ENCODE peak calls at places on chromosomes 12 and 14, in ten cellular contexts. W is H1; Q is kidney epithelial cell; G is cardiac fibroblast; T is mesothelial cell of epicardium; I is glutamatergic neuron; K is CD4-positive, alpha-beta T cell; P is gastrocnemius medialis; C is H9; D is HCT116. L is an unnamed sample.

GRCh38 chr14:32354716-32355115 is 25.6 kb downstream of the AKAP6 start:
- DNase-seq in G (no peak), D (no peak), I (peak), Q (no peak), T (no peak), P (no peak), K (no peak), W (no peak), C (no peak), L (no peak)

GRCh38 chr12:27913999-27914614 is 58.4 kb downstream of the PTHLH start:
- DNase-seq in T (no peak), G (no peak), C (no peak), W (no peak), D (no peak), Q (no peak), I (no peak), P (no peak), K (no peak), L (no peak)

GRCh38 chr14:58027904-58028303 is 124.1 kb downstream of the ARMH4 start:
- DNase-seq in K (no peak), I (no peak), P (no peak), C (no peak), G (no peak), D (no peak), W (no peak), T (no peak), Q (no peak), L (no peak)

GRCh38 chr12:108004368-108004767 is 124.7 kb upstream of the WSCD2 start:
- DNase-seq in D (no peak), P (no peak), I (no peak), G (no peak), W (no peak), Q (no peak), C (peak), T (no peak), K (no peak), L (no peak)

GRCh38 chr12:122003646-122004611 is 17.8 kb upstream of the BCL7A start:
- DNase-seq in W (no peak), G (no peak), Q (no peak), P (no peak), T (no peak), D (no peak), I (peak), C (no peak), K (no peak), L (no peak)

GRCh38 chr12:98909749-98910148 is 264.7 kb downstream of the APAF1 start:
- DNase-seq in C (peak), T (no peak), D (no peak), P (no peak), W (peak), G (no peak), K (no peak), Q (no peak), I (peak), L (no peak)

GRCh38 chr12:108568653-108569154 is 6.3 kb downstream of the ISCU start:
- DNase-seq in W (no peak), T (no peak), P (no peak), C (no peak), I (no peak), K (peak), D (no peak), Q (no peak), G (no peak), L (no peak)

GRCh38 chr12:102427542-102427923 is 52.8 kb downstream of the IGF1 start:
- DNase-seq in Q (no peak), I (no peak), G (no peak), D (no peak), K (no peak), P (peak), T (no peak), W (no peak), C (no peak), L (no peak)

GRCh38 chr14:95274283-95274682 is 45.4 kb downstream of the CLMN start:
- DNase-seq in G (no peak), W (no peak), C (peak), T (no peak), Q (no peak), P (no peak), I (no peak), K (no peak), D (no peak), L (no peak)

GRCh38 chr14:89614009-89614691 is 197.1 kb upstream of the FOXN3 start:
- DNase-seq in D (no peak), W (no peak), C (no peak), P (no peak), G (peak), K (no peak), I (no peak), T (no peak), Q (no peak), L (no peak)

GRCh38 chr12:6538420-6539275 is 4.3 kb downstream of the GAPDH start:
- DNase-seq in K (no peak), W (no peak), Q (no peak), C (peak), G (peak), D (no peak), P (no peak), T (no peak), I (no peak), L (no peak)

GRCh38 chr12:53530056-53530455 is 22.8 kb upstream of the NPFF start:
- DNase-seq in I (no peak), P (no peak), W (no peak), Q (no peak), T (no peak), D (no peak), G (no peak), K (no peak), C (no peak), L (no peak)

GRCh38 chr12:128797119-128798118 is 26.3 kb downstream of the SLC15A4 start:
- DNase-seq in G (peak), W (peak), P (peak), T (no peak), D (no peak), K (no peak), I (no peak), Q (peak), C (no peak), L (no peak)

GRCh38 chr12:69442894-69443293 is 27.3 kb upstream of the FRS2 start:
- DNase-seq in G (peak), T (no peak), Q (no peak), I (no peak), D (no peak), P (no peak), K (no peak), C (no peak), W (no peak), L (no peak)

GRCh38 chr12:53413485-53414215 is 10.0 kb upstream of the AMHR2 start:
- DNase-seq in W (no peak), G (peak), D (no peak), I (no peak), P (no peak), C (no peak), T (no peak), K (no peak), Q (no peak), L (no peak)

GRCh38 chr14:68664225-68664681 is 128.6 kb downstream of the ZFP36L1 start:
- DNase-seq in Q (no peak), I (no peak), C (no peak), K (no peak), W (no peak), G (no peak), D (no peak), P (no peak), T (no peak), L (no peak)

GRCh38 chr12:14540801-14541462 is 26.8 kb downstream of the PLBD1 start:
- DNase-seq in W (no peak), D (no peak), I (no peak), T (no peak), G (no peak), P (no peak), Q (no peak), K (no peak), C (no peak), L (no peak)

GRCh38 chr14:23183479-23183878 is at the start of gene SLC7A8:
- DNase-seq in C (peak), W (no peak), I (peak), P (peak), G (no peak), Q (no peak), D (peak), K (no peak), T (peak), L (no peak)

GRCh38 chr12:19830461-19830860 is 391.2 kb downstream of the AEBP2 start:
- DNase-seq in G (no peak), I (no peak), C (no peak), Q (no peak), W (no peak), P (no peak), K (no peak), D (no peak), T (no peak), L (no peak)

GRCh38 chr12:7859552-7859951 is 13.2 kb downstream of the SLC2A14 start:
- DNase-seq in I (no peak), D (no peak), P (no peak), Q (no peak), W (no peak), K (no peak), C (no peak), G (peak), T (no peak), L (no peak)

GRCh38 chr12:131137009-131137835 is 183.5 kb downstream of the ADGRD1 start:
- DNase-seq in K (no peak), Q (no peak), T (no peak), G (no peak), I (no peak), W (no peak), D (no peak), C (peak), P (no peak), L (no peak)

GRCh38 chr14:28751467-28752058 is 15.0 kb upstream of the FOXG1 start:
- DNase-seq in I (peak), Q (no peak), T (no peak), D (peak), P (no peak), K (no peak), G (peak), C (peak), W (no peak), L (no peak)

GRCh38 chr12:6962285-6963015 is 8.0 kb downstream of the PHB2 start:
- DNase-seq in T (no peak), P (no peak), D (no peak), I (no peak), Q (no peak), K (no peak), G (no peak), C (peak), W (no peak), L (no peak)

GRCh38 chr12:15584366-15585041 is 204.7 kb downstream of the EPS8 start:
- DNase-seq in W (no peak), Q (no peak), C (no peak), G (peak), D (peak), I (no peak), T (no peak), K (no peak), P (no peak), L (no peak)

GRCh38 chr14:79369359-79370332 is 841.7 kb downstream of the DIO2 start:
- DNase-seq in C (no peak), D (no peak), I (no peak), T (no peak), G (peak), W (no peak), Q (peak), P (no peak), K (no peak), L (no peak)

GRCh38 chr12:66066071-66066928 is 64.2 kb downstream of the LLPH start:
- DNase-seq in Q (peak), T (no peak), C (no peak), P (no peak), K (no peak), D (no peak), I (no peak), G (peak), W (no peak), L (no peak)

GRCh38 chr12:25051583-25052190 is 102.8 kb upstream of the BCAT1 start:
- DNase-seq in K (peak), P (no peak), D (no peak), Q (no peak), I (no peak), T (no peak), C (no peak), G (no peak), W (no peak), L (no peak)

GRCh38 chr14:92860097-92860496 is 62.9 kb upstream of the CHGA start:
- DNase-seq in K (no peak), G (no peak), P (no peak), I (no peak), Q (no peak), W (no peak), C (no peak), D (no peak), T (no peak), L (no peak)

GRCh38 chr12:93813972-93814821 is 137.0 kb downstream of the CRADD start:
- DNase-seq in C (no peak), Q (no peak), G (peak), P (peak), D (no peak), W (no peak), I (no peak), K (no peak), T (no peak), L (no peak)

GRCh38 chr14:65434216-65434850 is 21.8 kb downstream of the FUT8 start:
- DNase-seq in W (no peak), P (no peak), C (no peak), T (no peak), Q (no peak), G (no peak), K (no peak), I (no peak), D (no peak), L (no peak)

GRCh38 chr12:1936406-1937320 is 18.2 kb upstream of the CACNA2D4 start:
- DNase-seq in Q (peak), P (peak), W (no peak), T (no peak), C (peak), D (no peak), K (no peak), I (no peak), G (peak), L (no peak)

GRCh38 chr12:110367209-110367864 is 36.2 kb downstream of the ANAPC7 start:
- DNase-seq in I (no peak), G (no peak), W (no peak), K (no peak), T (no peak), P (no peak), Q (no peak), D (no peak), C (no peak), L (no peak)

GRCh38 chr12:113642672-113643071 is 171.0 kb upstream of the LHX5 start:
- DNase-seq in C (no peak), I (no peak), W (no peak), P (no peak), D (no peak), G (no peak), K (no peak), Q (no peak), T (no peak), L (no peak)
- TF ChIP-seq CTCF in C (no peak), I (no peak), W (no peak), P (no peak), D (no peak), G (no peak), K (no peak), Q (no peak), T (no peak), L (no peak)

GRCh38 chr12:57012600-57013465 is 3.5 kb downstream of the TAC3 start:
- DNase-seq in T (no peak), Q (no peak), W (no peak), I (no peak), P (no peak), G (no peak), C (no peak), D (no peak), K (no peak), L (no peak)
- TF ChIP-seq CTCF in T (no peak), Q (no peak), W (peak), I (no peak), P (no peak), G (no peak), C (peak), D (peak), K (no peak), L (peak)

DNA sequence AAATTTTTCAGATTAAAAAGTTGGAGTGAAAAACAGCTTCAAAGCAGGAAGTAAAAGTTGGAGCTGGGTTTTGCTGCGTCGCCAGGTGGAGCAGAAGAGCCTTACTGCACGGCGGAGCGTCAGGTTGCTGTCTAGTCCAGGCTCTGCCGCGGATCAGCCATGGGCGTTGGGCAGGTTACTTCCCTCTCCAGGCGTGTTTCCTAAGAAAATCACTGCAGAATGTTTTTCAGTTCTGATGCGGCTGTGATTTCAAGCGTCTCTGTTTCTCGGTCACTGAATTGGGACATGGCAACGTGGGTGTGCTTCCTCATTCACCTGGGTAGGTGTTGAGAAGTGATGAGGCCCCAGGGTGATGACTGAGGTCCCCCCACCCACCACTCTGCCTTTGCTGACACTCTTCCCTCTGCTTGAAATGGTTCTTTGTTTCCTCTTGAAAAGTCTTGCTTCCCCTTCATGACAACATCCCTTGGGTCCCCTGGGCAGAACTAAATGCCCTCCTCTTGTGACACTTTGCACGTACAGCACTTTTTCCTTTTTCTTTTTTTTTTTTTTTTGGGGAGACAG is 7.6 kb downstream of the EVL start:
- DNase-seq in P (no peak), Q (no peak), G (no peak), I (no peak), C (no peak), D (peak), K (peak), W (no peak), T (no peak), L (no peak)
- TF ChIP-seq CTCF in P (no peak), Q (peak), G (no peak), I (no peak), C (no peak), D (peak), K (peak), W (peak), T (no peak), L (no peak)

GRCh38 chr14:102029956-102030355 is 56.9 kb downstream of the HSP90AA1 start:
- DNase-seq in C (no peak), P (no peak), D (no peak), T (no peak), W (no peak), Q (no peak), K (no peak), G (peak), I (no peak), L (no peak)

GRCh38 chr14:102028733-102029132 is 58.1 kb downstream of the HSP90AA1 start:
- DNase-seq in P (no peak), G (peak), T (no peak), Q (peak), K (no peak), D (no peak), I (no peak), W (no peak), C (no peak), L (no peak)

GRCh38 chr14:102034301-102034700 is 52.5 kb downstream of the HSP90AA1 start:
- DNase-seq in P (no peak), I (no peak), W (no peak), T (no peak), K (no peak), C (no peak), G (no peak), D (no peak), Q (no peak), L (no peak)

GRCh38 chr14:102035914-102036313 is 50.9 kb downstream of the HSP90AA1 start:
- DNase-seq in K (no peak), G (no peak), Q (no peak), I (no peak), P (no peak), D (no peak), W (no peak), T (no peak), C (no peak), L (no peak)

GRCh38 chr14:102033241-102033640 is 53.6 kb downstream of the HSP90AA1 start:
- DNase-seq in Q (no peak), I (no peak), D (no peak), K (no peak), C (no peak), P (no peak), G (no peak), T (no peak), W (no peak), L (no peak)
- TF ChIP-seq CTCF in Q (no peak), I (no peak), D (no peak), K (no peak), C (no peak), P (no peak), G (no peak), T (no peak), W (no peak), L (no peak)

DNA sequence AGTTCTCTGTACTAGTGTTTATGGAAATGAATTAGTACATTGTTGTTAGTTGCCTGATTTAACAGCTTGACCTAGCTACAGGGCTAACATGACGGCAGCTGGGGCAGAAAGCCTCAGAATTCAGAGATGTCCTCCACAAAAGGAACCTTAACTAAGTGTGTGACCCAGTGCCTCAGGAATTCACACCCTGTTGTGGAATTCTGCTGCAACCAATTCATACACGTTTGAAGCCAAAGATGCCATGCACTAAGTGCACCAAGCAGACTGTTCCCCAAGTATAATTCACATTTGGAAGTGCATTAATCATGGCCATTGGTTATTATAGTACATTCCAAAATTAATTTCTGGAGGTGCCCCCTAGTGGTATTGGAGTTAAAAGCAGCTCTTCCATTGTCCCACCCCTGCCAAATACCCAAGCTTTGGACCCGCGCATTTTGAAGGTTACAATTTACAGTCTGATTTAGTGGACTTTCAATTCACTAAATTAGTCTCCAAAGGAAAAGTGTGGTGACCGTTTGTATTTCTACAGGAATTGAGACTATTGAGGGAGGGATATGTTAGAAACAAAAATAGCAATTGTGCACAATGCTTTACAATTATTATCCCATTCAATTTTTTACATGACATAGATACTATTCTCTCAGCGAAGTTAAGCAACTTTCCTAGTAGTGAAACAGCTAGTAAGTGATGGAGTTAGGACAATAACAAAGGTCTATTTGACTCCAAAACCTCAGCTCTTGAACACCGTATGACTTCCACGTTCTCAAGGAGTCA is 85.9 kb downstream of the PAX9 start:
- DNase-seq in K (no peak), D (no peak), P (no peak), I (no peak), T (no peak), Q (no peak), G (peak), C (no peak), W (no peak), L (no peak)
- TF ChIP-seq CTCF in K (no peak), D (peak), P (no peak), I (peak), T (peak), Q (peak), G (peak), C (peak), W (peak), L (peak)

DNA sequence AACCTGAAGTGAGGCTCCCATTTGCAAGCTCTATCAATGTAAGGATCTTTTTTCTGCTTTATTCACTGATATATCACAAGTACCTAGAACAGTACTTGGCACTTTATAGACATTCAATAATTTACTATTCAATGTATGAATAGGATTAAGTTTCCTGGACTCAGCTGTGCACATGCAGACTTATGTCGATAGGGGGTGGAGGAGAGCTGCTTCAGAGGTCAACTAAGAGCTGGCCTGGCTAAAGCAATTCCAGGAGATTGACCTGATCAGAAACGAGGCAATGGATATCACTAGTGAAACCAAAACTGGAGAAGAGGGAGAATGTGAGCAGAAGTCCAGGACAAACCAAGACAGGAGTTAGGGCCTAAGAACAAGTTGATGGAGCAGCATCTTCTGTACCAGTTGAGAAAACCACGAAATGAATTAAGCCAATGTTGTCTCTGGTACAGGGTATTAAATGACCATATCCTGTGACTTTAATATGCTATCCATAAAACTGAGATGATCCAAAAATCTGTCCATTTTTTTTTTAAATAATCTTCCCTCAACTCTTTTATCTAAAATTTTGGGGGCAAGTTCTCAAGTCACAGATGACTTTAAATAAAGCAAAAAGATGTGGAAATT is 169.2 kb downstream of the PIK3C2G start:
- DNase-seq in P (no peak), K (no peak), Q (peak), I (peak), W (no peak), C (peak), D (peak), G (peak), T (no peak), L (no peak)
- TF ChIP-seq CTCF in P (peak), K (no peak), Q (peak), I (peak), W (peak), C (peak), D (peak), G (peak), T (peak), L (peak)